ENCODE peak calls at places on chromosomes 13 and 19, in five cellular contexts. M, K, A, V and X are unnamed samples.

GRCh38 chr19:45130888-45131615 is 29.7 kb downstream of the NKPD1 start:
- DNase-seq in A (no peak), V (no peak), M (no peak), K (peak; percentile 64), X (no peak)

GRCh38 chr13:45143346-45143751 is 23.0 kb downstream of the GTF2F2 start:
- DNase-seq in A (no peak), M (no peak), V (no peak), K (no peak), X (no peak)

GRCh38 chr13:113078895-113079720 is 26.5 kb upstream of the F7 start:
- DNase-seq in M (no peak), K (no peak), V (no peak), A (no peak), X (no peak)

GRCh38 chr19:35123573-35123972 is 8.0 kb downstream of the FXYD3 start:
- DNase-seq in K (no peak), A (no peak), M (no peak), V (no peak), X (no peak)

GRCh38 chr19:8340341-8341096 is 2.5 kb downstream of the KANK3 start:
- DNase-seq in V (no peak), K (peak; percentile 66), M (no peak), A (no peak), X (no peak)

GRCh38 chr13:101529419-101529818 is 76.9 kb downstream of the ITGBL1 start:
- DNase-seq in V (no peak), K (no peak), M (no peak), A (no peak), X (no peak)

GRCh38 chr19:53057904-53058579 is 13.5 kb downstream of the ERVV-2 start:
- DNase-seq in V (no peak), A (no peak), M (peak; percentile 82), K (no peak), X (no peak)

GRCh38 chr13:113272791-113273190 is 24.2 kb upstream of the LAMP1 start:
- DNase-seq in A (peak; percentile 53), K (no peak), V (no peak), M (no peak), X (no peak)

GRCh38 chr13:57627663-57628062 is 3.9 kb upstream of the PCDH17 start:
- DNase-seq in V (no peak), K (no peak), M (peak; percentile 50), A (no peak), X (no peak)

GRCh38 chr19:31306006-31306753 is 43.1 kb downstream of the TSHZ3 start:
- DNase-seq in M (no peak), V (no peak), K (no peak), A (peak; percentile 27), X (no peak)

GRCh38 chr13:40232321-40232720 is 434.1 kb downstream of the FOXO1 start:
- DNase-seq in A (no peak), K (no peak), M (peak; percentile 9), V (no peak), X (no peak)

GRCh38 chr19:49872245-49873148 is 4.7 kb downstream of the AKT1S1 start:
- DNase-seq in K (no peak), A (no peak), V (no peak), M (no peak), X (no peak)

GRCh38 chr13:110408286-110408685 is 101.2 kb downstream of the COL4A2 start:
- DNase-seq in V (peak; percentile 68), M (no peak), K (no peak), A (no peak), X (no peak)

GRCh38 chr13:113046883-113047244 is 58.7 kb upstream of the F7 start:
- DNase-seq in A (no peak), M (no peak), K (no peak), V (no peak), X (no peak)

GRCh38 chr13:60230593-60230992 is 66.9 kb upstream of the DIAPH3 start:
- DNase-seq in A (no peak), K (no peak), M (peak; percentile 84), V (no peak), X (no peak)

GRCh38 chr19:48190288-48191284 is 20.1 kb downstream of the ZSWIM9 start:
- DNase-seq in M (peak; percentile 17), V (peak; percentile 51), K (peak; percentile 86), A (no peak), X (peak; percentile 36)

GRCh38 chr19:46704379-46705076 is 12.4 kb downstream of the PRKD2 start:
- DNase-seq in M (peak; percentile 72), K (peak; percentile 73), V (no peak), A (peak; percentile 68), X (peak; percentile 82)

GRCh38 chr19:43582495-43582894 is 6.9 kb downstream of the PINLYP start:
- DNase-seq in K (no peak), A (no peak), M (no peak), V (no peak), X (no peak)

GRCh38 chr13:34733720-34734119 is 208.3 kb upstream of the NBEA start:
- DNase-seq in A (no peak), M (no peak), V (no peak), K (no peak), X (no peak)

GRCh38 chr13:33174491-33174890 is 111.1 kb downstream of the STARD13 start:
- DNase-seq in K (no peak), V (no peak), M (no peak), A (no peak), X (no peak)

GRCh38 chr19:35236638-35237400 is 8.3 kb upstream of the FAM187B start:
- DNase-seq in A (peak; percentile 21), M (no peak), V (peak; percentile 7), K (no peak), X (no peak)

GRCh38 chr19:3712663-3713531 is 4.7 kb downstream of the TJP3 start:
- DNase-seq in M (no peak), A (peak; percentile 66), K (no peak), V (no peak), X (no peak)

GRCh38 chr19:18774782-18775444 is 16.2 kb downstream of the COMP start:
- DNase-seq in V (no peak), K (no peak), M (no peak), A (no peak), X (no peak)

GRCh38 chr19:2636897-2637683 is 65.4 kb downstream of the GNG7 start:
- DNase-seq in M (peak; percentile 62), V (peak; percentile 68), K (peak; percentile 64), A (peak; percentile 72), X (peak; percentile 78)

GRCh38 chr19:40225440-40226305 is 816 bp downstream of the CCNP start:
- DNase-seq in A (no peak), M (no peak), K (no peak), V (no peak), X (no peak)

GRCh38 chr13:109872864-109873263 is 86.5 kb upstream of the IRS2 start:
- DNase-seq in M (no peak), A (no peak), K (no peak), V (peak; percentile 65), X (no peak)

GRCh38 chr19:4229179-4229931 is at the start of gene EBI3:
- DNase-seq in V (peak; percentile 59), K (peak; percentile 26), A (no peak), M (peak; percentile 21), X (no peak)

GRCh38 chr19:38233740-38234251 is 9.8 kb upstream of the DPF1 start:
- DNase-seq in V (peak; percentile 74), A (peak; percentile 80), K (peak; percentile 79), M (peak; percentile 88), X (peak; percentile 88)

GRCh38 chr19:51342631-51343569 is 961 bp upstream of the VSIG10L start:
- DNase-seq in M (no peak), A (no peak), V (no peak), K (no peak), X (no peak)

DNA sequence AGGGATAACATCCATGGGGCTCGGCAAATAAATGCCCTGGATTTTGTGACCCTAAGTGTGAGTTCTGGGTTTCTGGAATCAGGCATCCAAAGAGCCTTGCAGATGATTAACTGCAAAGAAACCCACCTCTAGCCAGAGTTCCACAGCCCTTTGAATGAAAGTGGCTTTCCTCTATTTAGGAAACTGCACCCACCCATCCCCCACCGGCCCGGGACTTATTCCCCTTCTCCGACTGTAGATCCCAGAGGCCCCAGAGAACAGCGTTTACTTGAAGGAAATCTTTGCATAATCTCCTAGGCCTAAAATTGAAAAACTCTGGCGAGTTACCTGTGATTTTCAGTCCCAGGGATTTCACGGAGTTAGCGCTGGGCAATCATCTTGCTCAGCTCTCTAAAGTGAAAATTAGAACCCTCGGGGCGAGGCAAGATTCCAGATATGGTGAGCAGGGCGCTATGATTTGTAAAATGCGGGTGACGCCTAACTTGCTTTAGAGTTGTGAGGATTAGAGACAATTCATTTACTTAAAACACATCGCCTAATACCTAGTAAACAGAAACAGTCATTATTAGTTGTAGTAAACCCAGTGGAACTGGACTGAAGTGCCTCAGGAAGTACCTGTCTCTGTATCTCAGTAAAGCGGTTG is 9.4 kb downstream of the URAD start:
- DNase-seq in V (no peak), M (no peak), K (no peak), A (no peak), X (no peak)
- H3K27me3 ChIP-seq in V (peaks cover 79% of the 10 kb centered on the region), M (peaks cover 100% of the 10 kb centered on the region), K (peaks cover 90% of the 10 kb centered on the region), A (peaks cover 93% of the 10 kb centered on the region), X (peaks cover 13% of the 10 kb centered on the region)

GRCh38 chr19:13074378-13074777 is 28.3 kb downstream of the LYL1 start:
- DNase-seq in K (no peak), M (no peak), V (no peak), A (no peak), X (no peak)
- H3K27ac ChIP-seq in K (no peak overlapping the region), M (no peak overlapping the region), V (no peak overlapping the region), A (no peak overlapping the region), X (no peak overlapping the region)

GRCh38 chr19:41352279-41352608 is 1.5 kb downstream of the TGFB1 start:
- DNase-seq in K (no peak), A (no peak), V (no peak), M (no peak), X (no peak)
- H3K4me1 ChIP-seq in K (peaks cover 29% of the 10 kb centered on the region), A (peaks cover 67% of the 10 kb centered on the region), V (peaks cover 15% of the 10 kb centered on the region), M (no peaks in the 10 kb centered on the region), X (peaks cover 64% of the 10 kb centered on the region)

GRCh38 chr19:752652-753517 is 2.0 kb downstream of the MISP start:
- DNase-seq in K (no peak), M (no peak), V (peak; percentile 79), A (peak; percentile 83), X (no peak)

GRCh38 chr19:754530-754929 is 3.6 kb downstream of the MISP start:
- DNase-seq in V (no peak), K (no peak), A (no peak), M (no peak), X (no peak)

GRCh38 chr19:749811-750210 is 1.1 kb upstream of the MISP start:
- DNase-seq in V (no peak), M (no peak), K (no peak), A (no peak), X (no peak)

GRCh38 chr19:750640-751423 is at the start of gene MISP:
- DNase-seq in K (no peak), V (no peak), A (peak; percentile 76), M (no peak), X (no peak)

DNA sequence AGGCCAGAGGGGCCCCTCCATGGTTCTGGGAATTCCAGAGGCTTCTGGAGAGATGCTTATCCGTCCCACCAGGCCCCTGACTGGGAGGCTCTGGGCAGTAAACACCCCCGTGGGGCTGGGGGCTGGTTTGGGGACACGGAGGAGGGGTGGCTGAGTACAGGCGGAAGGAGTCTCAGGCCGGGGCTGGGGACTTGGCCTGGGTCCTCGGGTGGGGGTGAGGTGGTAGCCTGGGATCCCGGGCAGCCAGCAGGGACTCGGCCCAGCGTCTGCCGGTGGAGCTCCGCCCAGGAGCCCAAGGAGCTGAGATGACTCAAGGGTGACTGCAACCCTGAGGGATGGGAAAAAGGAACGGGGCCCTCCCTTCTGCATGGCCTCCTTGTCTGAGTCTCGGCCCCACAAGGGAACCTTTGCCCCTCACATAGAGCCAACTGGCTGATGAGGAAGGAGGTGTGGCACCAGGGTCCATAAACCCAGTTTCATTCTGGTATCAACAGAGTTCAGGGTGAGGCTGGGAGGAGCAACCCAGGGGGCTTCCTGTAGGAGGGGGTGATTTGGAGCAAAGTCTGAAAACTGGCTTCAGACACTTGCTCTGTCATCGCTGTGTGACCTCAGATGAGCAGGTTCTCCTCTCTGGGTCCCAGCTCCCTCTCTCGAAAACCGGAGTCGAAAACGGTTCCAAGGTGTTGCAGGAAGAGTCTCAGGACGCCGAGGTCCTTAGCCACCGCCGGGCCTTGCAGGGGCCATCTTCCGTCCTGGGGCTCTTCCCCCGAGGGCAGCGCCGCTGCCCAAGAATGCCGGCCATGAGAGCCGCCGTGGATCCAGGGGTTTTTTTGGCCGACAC is 809 bp downstream of the MISP start:
- DNase-seq in M (no peak), A (peak; percentile 52), K (no peak), V (peak; percentile 76), X (no peak)
- H3K27me3 ChIP-seq in M (no peaks in the 10 kb centered on the region), A (no peaks in the 10 kb centered on the region), K (no peaks in the 10 kb centered on the region), V (no peaks in the 10 kb centered on the region), X (no peaks in the 10 kb centered on the region)